ENCODE peak calls at places on chromosomes 16 and 17, in eight cellular contexts. U is A172; F is EL; J is prostate gland; R is GM13977; L is RKO; N is stimulated activated CD4-positive, alpha-beta T cell treated with anti-CD3 and anti-CD28 coated beads, TNF-alpha, amount 100 ng/mL, for 48 hours; S is sigmoid colon. W is an unnamed sample.

GRCh38 chr17:45371414-45372324 is 54.8 kb upstream of the MAP3K14 start:
- DNase-seq in U (peak; percentile 96), F (peak; percentile 99), J (peak; percentile 82), R (no peak), L (peak; percentile 91), N (peak; percentile 26), S (peak; percentile 90), W (no peak)

GRCh38 chr17:47192549-47192948 is 3.5 kb upstream of the CDC27 start:
- DNase-seq in U (peak; percentile 41), F (no peak), J (no peak), R (no peak), L (no peak), N (no peak), S (no peak), W (no peak)

GRCh38 chr16:77943770-77944169 is 78.6 kb upstream of the CLEC3A start:
- DNase-seq in U (no peak), F (no peak), J (no peak), R (no peak), L (no peak), N (no peak), S (no peak), W (no peak)

GRCh38 chr16:67945392-67945933 is 1.5 kb upstream of the LCAT start:
- DNase-seq in U (peak; percentile 66), F (no peak), J (no peak), R (no peak), L (no peak), N (no peak), S (no peak), W (no peak)

GRCh38 chr17:65220732-65221131 is 83.6 kb downstream of the RGS9 start:
- DNase-seq in U (peak; percentile 48), F (peak; percentile 67), J (no peak), R (no peak), L (no peak), N (no peak), S (no peak), W (no peak)

GRCh38 chr16:84827131-84827574 is 7.4 kb downstream of the CRISPLD2 start:
- DNase-seq in U (no peak), F (peak; percentile 44), J (no peak), R (no peak), L (no peak), N (no peak), S (peak; percentile 92), W (no peak)

GRCh38 chr16:15879255-15879804 is 9.1 kb downstream of the CEP20 start:
- DNase-seq in U (peak; percentile 61), F (peak; percentile 75), J (no peak), R (no peak), L (peak; percentile 16), N (no peak), S (no peak), W (no peak)

GRCh38 chr16:56460101-56460500 is 8.7 kb downstream of the OGFOD1 start:
- DNase-seq in U (no peak), F (no peak), J (no peak), R (no peak), L (no peak), N (no peak), S (no peak), W (no peak)

GRCh38 chr16:1906846-1907165 is 11.4 kb downstream of the HS3ST6 start:
- DNase-seq in U (no peak), F (no peak), J (no peak), R (no peak), L (no peak), N (no peak), S (no peak), W (no peak)

GRCh38 chr16:19521471-19522368 is at the start of gene GDE1:
- DNase-seq in U (peak; percentile 89), F (peak; percentile 89), J (peak; percentile 97), R (peak; percentile 93), L (peak; percentile 88), N (peak; percentile 88), S (peak; percentile 97), W (peak; percentile 85)

GRCh38 chr17:50173335-50173941 is 7.6 kb downstream of the SGCA start:
- DNase-seq in U (peak; percentile 89), F (peak; percentile 96), J (no peak), R (no peak), L (peak; percentile 30), N (no peak), S (no peak), W (no peak)

GRCh38 chr16:85554114-85554790 is 58.9 kb upstream of the GSE1 start:
- DNase-seq in U (peak; percentile 88), F (peak; percentile 92), J (peak; percentile 47), R (peak; percentile 96), L (peak; percentile 91), N (peak; percentile 70), S (peak; percentile 88), W (peak; percentile 80)

GRCh38 chr17:9987779-9988585 is 82.9 kb upstream of the RCVRN start:
- DNase-seq in U (peak; percentile 21), F (peak; percentile 32), J (no peak), R (peak; percentile 62), L (peak; percentile 48), N (no peak), S (no peak), W (peak; percentile 36)

GRCh38 chr17:43171761-43172487 is 910 bp downstream of the NBR1 start:
- DNase-seq in U (peak; percentile 92), F (peak; percentile 97), J (peak; percentile 48), R (no peak), L (peak; percentile 94), N (no peak), S (peak; percentile 80), W (no peak)

GRCh38 chr16:69199382-69199781 is 12.4 kb downstream of the SNTB2 start:
- DNase-seq in U (peak; percentile 68), F (peak; percentile 44), J (no peak), R (no peak), L (peak; percentile 24), N (no peak), S (peak; percentile 83), W (no peak)

GRCh38 chr16:87832759-87833502 is 36.4 kb downstream of the SLC7A5 start:
- DNase-seq in U (no peak), F (no peak), J (no peak), R (peak; percentile 41), L (no peak), N (no peak), S (no peak), W (no peak)

GRCh38 chr17:63040816-63041215 is 74.8 kb downstream of the TANC2 start:
- DNase-seq in U (no peak), F (no peak), J (no peak), R (no peak), L (no peak), N (no peak), S (no peak), W (no peak)

GRCh38 chr17:2050246-2050866 is 4.5 kb upstream of the HIC1 start:
- DNase-seq in U (peak; percentile 53), F (peak; percentile 77), J (peak; percentile 62), R (peak; percentile 83), L (peak; percentile 83), N (no peak), S (peak; percentile 86), W (no peak)

GRCh38 chr16:84354306-84354705 is 14.0 kb upstream of the ATP2C2 start:
- DNase-seq in U (no peak), F (no peak), J (no peak), R (no peak), L (no peak), N (no peak), S (no peak), W (no peak)

GRCh38 chr17:64008346-64008745 is 10.2 kb downstream of the PRR29 start:
- DNase-seq in U (no peak), F (no peak), J (no peak), R (no peak), L (no peak), N (no peak), S (no peak), W (no peak)

GRCh38 chr17:46274238-46274637 is 20.7 kb upstream of the LRRC37A start:
- DNase-seq in U (no peak), F (no peak), J (no peak), R (no peak), L (no peak), N (no peak), S (no peak), W (no peak)

GRCh38 chr16:5005916-5006315 is 27.8 kb downstream of the NAGPA start:
- DNase-seq in U (no peak), F (no peak), J (no peak), R (no peak), L (no peak), N (no peak), S (no peak), W (no peak)

GRCh38 chr17:30961213-30962188 is 9.3 kb upstream of the RNF135 start:
- DNase-seq in U (peak; percentile 35), F (no peak), J (no peak), R (peak; percentile 42), L (no peak), N (no peak), S (no peak), W (no peak)

GRCh38 chr17:75712480-75712879 is 8.8 kb upstream of the ITGB4 start:
- DNase-seq in U (no peak), F (no peak), J (no peak), R (no peak), L (peak; percentile 35), N (no peak), S (no peak), W (no peak)

GRCh38 chr16:12906271-12906670 is 4.9 kb downstream of the SHISA9 start:
- DNase-seq in U (no peak), F (no peak), J (no peak), R (no peak), L (no peak), N (no peak), S (no peak), W (no peak)

GRCh38 chr17:6555331-6556120 is 829 bp downstream of the PITPNM3 start:
- DNase-seq in U (peak; percentile 69), F (peak; percentile 61), J (peak; percentile 38), R (no peak), L (no peak), N (no peak), S (no peak), W (no peak)

GRCh38 chr17:57357392-57357784 is 101.1 kb downstream of the MSI2 start:
- DNase-seq in U (no peak), F (no peak), J (peak; percentile 91), R (no peak), L (no peak), N (no peak), S (no peak), W (no peak)

GRCh38 chr16:1296688-1297412 is 12.6 kb upstream of the UBE2I start:
- DNase-seq in U (peak; percentile 99), F (peak; percentile 58), J (peak; percentile 64), R (no peak), L (peak; percentile 100), N (peak; percentile 18), S (no peak), W (no peak)

GRCh38 chr17:28878158-28878910 is 19.2 kb downstream of the FLOT2 start:
- DNase-seq in U (no peak), F (peak; percentile 31), J (no peak), R (no peak), L (no peak), N (no peak), S (no peak), W (no peak)

GRCh38 chr17:73297934-73298861 is 13.6 kb downstream of the CDC42EP4 start:
- DNase-seq in U (no peak), F (peak; percentile 58), J (no peak), R (no peak), L (no peak), N (no peak), S (no peak), W (no peak)

GRCh38 chr16:89402962-89403361 is 87.4 kb downstream of the ANKRD11 start:
- DNase-seq in U (no peak), F (peak; percentile 31), J (no peak), R (no peak), L (no peak), N (no peak), S (no peak), W (no peak)

GRCh38 chr17:27572665-27573064 is 58.3 kb upstream of the LGALS9 start:
- DNase-seq in U (no peak), F (peak; percentile 60), J (no peak), R (no peak), L (no peak), N (peak; percentile 66), S (no peak), W (no peak)

GRCh38 chr17:38424297-38424972 is 3.8 kb upstream of the ARHGAP23 start:
- DNase-seq in U (no peak), F (no peak), J (no peak), R (no peak), L (no peak), N (no peak), S (no peak), W (no peak)

GRCh38 chr17:74485012-74485743 is 18.7 kb downstream of the CD300A start:
- DNase-seq in U (no peak), F (no peak), J (no peak), R (peak; percentile 2), L (no peak), N (no peak), S (no peak), W (no peak)